ENCODE peak calls at places on chromosomes 13 and 19, in four cellular contexts. R is natural killer cell, T is lung, P is nephron progenitor cell. A is an unnamed sample.
A peak's percentile ranks its signal among the peaks of the same experiment; 100 is the strongest.

GRCh38 chr19:30421571-30421970 is 49.4 kb downstream of the ZNF536 start:
- DNase-seq in R (no peak), P (no peak), T (no peak), A (no peak)

GRCh38 chr19:4060621-4061177 is 6.0 kb downstream of the ZBTB7A start:
- DNase-seq in R (no peak), T (no peak), P (no peak), A (no peak)

GRCh38 chr13:80011448-80012212 is 329.3 kb downstream of the SPRY2 start:
- DNase-seq in P (no peak), T (no peak), R (no peak), A (no peak)

GRCh38 chr13:31670831-31671617 is 68.3 kb upstream of the RXFP2 start:
- DNase-seq in R (no peak), P (no peak), T (no peak), A (no peak)

GRCh38 chr13:95858286-95859075 is 181.5 kb downstream of the DNAJC3 start:
- DNase-seq in T (no peak), P (no peak), R (no peak), A (no peak)

GRCh38 chr19:29849234-29849633 is 37.4 kb downstream of the CCNE1 start:
- DNase-seq in P (no peak), T (no peak), R (no peak), A (no peak)

GRCh38 chr19:52786078-52786463 is 520 bp downstream of the ZNF600 start:
- DNase-seq in R (no peak), P (peak; percentile 14), T (no peak), A (no peak)

GRCh38 chr19:50728084-50728737 is 5.0 kb downstream of the CLEC11A start:
- DNase-seq in R (no peak), P (peak; percentile 97), T (no peak), A (peak; percentile 39)

GRCh38 chr13:38530492-38530891 is 156.4 kb upstream of the FREM2 start:
- DNase-seq in P (no peak), T (no peak), R (no peak), A (no peak)

GRCh38 chr13:40581277-40581579 is 85.2 kb downstream of the FOXO1 start:
- DNase-seq in R (no peak), P (no peak), T (no peak), A (no peak)

GRCh38 chr19:33350538-33351309 is 22.8 kb upstream of the CEBPG start:
- DNase-seq in P (no peak), R (no peak), T (no peak), A (no peak)

GRCh38 chr13:110001622-110002275 is 215.4 kb upstream of the IRS2 start:
- DNase-seq in T (no peak), P (no peak), R (no peak), A (no peak)

GRCh38 chr13:27406178-27406939 is 18.1 kb upstream of the GTF3A start:
- DNase-seq in P (no peak), R (no peak), T (no peak), A (no peak)

GRCh38 chr13:114064516-114065140 is 67.8 kb downstream of the RASA3 start:
- DNase-seq in R (no peak), P (no peak), T (no peak), A (no peak)

GRCh38 chr13:46905249-46905648 is 8.4 kb upstream of the HTR2A start:
- DNase-seq in R (no peak), T (no peak), P (no peak), A (peak; percentile 4)

DNA sequence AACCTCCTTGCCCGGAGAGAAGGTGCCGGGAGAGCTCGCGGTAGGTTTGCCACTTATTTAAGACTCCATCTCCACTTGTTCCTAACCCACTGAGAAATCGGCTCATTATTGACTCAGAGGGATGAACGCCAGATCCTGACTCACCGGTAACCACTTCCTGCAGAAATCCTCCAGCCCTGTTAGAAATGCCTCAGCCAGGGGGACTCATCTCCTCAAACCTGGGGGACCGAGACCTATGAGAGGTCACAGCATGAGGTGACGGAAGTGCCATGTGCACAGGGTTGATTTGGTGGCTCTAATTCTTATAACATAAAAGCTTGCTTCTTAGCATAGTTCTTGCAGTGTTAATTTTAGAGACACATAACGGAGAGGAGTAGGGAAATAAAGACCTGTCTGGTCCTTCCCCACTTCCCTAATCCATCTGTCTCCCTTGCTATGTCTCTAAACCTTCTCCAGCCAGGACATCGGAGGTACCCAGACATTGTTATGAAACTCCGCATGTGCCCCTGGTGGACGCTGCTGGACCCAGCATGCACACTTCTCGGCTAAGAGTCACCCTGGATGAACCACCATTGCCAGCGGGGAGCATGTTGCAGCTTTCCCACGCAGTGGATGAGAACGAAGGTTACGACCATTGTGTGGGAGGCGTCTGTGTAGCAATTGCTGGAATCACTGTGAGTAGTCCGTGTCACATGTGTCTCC is 158.9 kb downstream of the EFNB2 start:
- DNase-seq in R (no peak), T (peak; percentile 66), P (no peak), A (peak; percentile 84)
- TF ChIP-seq CTCF in R (no peak), T (no peak), P (no peak), A (no peak)

DNA sequence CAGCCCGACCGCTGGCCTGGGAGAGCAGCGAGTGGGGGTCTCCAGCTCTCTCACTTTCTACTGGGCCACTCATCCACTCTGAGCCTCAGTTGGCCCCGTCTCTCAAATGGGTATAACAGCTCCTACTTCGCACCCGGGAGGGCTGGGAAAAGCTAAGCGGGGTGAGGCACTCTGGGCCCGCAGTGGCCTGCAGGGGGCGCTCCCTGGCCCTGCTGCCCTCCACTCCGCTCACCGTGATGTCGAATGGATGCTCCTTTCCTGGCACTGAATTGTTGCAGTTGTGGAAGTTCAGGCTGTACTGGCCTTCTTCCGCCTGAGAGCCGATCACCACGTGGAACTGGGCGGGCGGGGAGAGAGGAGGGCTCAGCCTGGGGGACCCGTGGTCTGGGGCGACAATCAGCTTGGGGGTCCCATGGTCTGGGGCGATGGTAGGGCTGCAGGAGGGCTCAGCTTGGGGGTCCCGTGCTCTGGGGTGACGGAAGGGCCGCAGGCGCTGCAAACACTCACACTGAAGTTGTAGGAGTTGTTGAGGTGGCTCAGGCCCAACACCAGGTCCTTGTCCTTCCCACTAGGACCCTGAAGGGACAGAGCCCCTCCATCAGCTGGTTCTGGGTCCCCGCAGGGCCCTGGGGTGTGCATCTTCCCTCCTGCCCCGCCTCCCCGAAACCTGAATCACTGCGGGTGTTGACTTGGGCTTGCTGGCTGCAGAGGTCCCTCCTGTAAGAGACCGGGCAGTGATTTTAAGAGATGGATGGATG is 3.9 kb downstream of the GPR108 start:
- DNase-seq in T (peak; percentile 28), P (no peak), R (no peak), A (no peak)
- TF ChIP-seq CTCF in T (no peak), P (no peak), R (no peak), A (peak; percentile 32)

GRCh38 chr13:78660130-78660857 is 1.3 kb upstream of the OBI1 start:
- DNase-seq in T (no peak), R (peak; percentile 17), P (no peak), A (no peak)
- TF ChIP-seq CTCF in T (no peak), R (no peak), P (no peak), A (no peak)

GRCh38 chr19:8391274-8392016 is 1.3 kb downstream of the RAB11B start:
- DNase-seq in R (no peak), T (no peak), P (no peak), A (no peak)
- TF ChIP-seq CTCF in R (no peak), T (no peak), P (no peak), A (no peak)

DNA sequence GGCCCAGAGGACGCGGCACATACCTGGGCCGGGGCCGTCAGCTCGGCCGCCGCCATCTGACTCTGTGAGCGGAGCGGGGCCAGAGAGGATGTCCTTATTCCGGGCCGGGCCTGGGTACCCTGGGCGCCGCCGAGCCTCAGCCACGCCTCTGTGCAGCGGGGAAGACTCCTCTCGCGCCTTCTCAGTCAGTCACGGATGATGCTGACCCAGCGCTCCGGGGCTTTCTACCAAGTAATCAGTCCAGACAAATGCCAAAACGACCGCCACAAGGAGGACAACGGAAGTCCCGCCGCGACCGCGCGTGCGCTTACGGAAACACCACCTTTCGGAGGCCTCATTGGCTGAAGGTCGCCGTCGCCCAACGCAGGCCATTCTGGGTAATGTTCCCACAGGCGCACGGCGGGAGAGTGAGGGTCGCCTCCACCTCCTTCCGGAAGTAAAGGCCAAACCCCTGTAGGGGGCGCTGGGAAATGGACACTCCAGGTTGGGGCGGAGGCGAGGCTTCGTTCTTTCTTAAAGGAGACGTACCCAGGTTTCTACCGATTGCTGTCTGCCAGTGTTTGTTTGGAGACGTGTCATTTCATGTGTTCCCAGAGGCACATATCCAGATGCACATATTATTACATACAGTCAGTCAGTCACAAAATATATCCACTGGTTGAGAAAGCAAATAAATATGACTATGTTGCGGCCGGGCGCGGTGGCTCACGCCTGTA is at the start of gene ZNF256:
- DNase-seq in R (peak; percentile 80), P (peak; percentile 91), T (peak; percentile 95), A (peak; percentile 77)
- TF ChIP-seq CTCF in R (peak; percentile 53), P (peak; percentile 48), T (peak; percentile 45), A (peak; percentile 75)

GRCh38 chr19:42132030-42132628 is at the start of gene POU2F2:
- DNase-seq in T (peak; percentile 30), P (no peak), R (peak; percentile 75), A (no peak)
- TF ChIP-seq CTCF in T (no peak), P (no peak), R (no peak), A (no peak)

GRCh38 chr19:2199215-2199614 is 35.5 kb downstream of the DOT1L start:
- DNase-seq in R (no peak), P (peak; percentile 55), T (no peak), A (no peak)
- TF ChIP-seq CTCF in R (no peak), P (peak; percentile 54), T (no peak), A (peak; percentile 31)

GRCh38 chr19:48646912-48647216 is 877 bp upstream of the CA11 start:
- DNase-seq in R (no peak), P (no peak), T (no peak), A (no peak)

GRCh38 chr19:48648134-48648533 is 2.1 kb upstream of the CA11 start:
- DNase-seq in T (no peak), R (no peak), P (no peak), A (no peak)

GRCh38 chr19:48644839-48645651 is 942 bp downstream of the CA11 start:
- DNase-seq in P (peak; percentile 74), T (peak; percentile 80), R (peak; percentile 61), A (no peak)

GRCh38 chr19:48645652-48646191 is at the start of gene CA11:
- DNase-seq in R (no peak), P (no peak), T (no peak), A (no peak)

GRCh38 chr19:48646192-48646911 is 365 bp upstream of the CA11 start:
- DNase-seq in T (peak; percentile 90), R (peak; percentile 88), P (peak; percentile 92), A (no peak)
- TF ChIP-seq CTCF in T (peak; percentile 87), R (peak; percentile 75), P (peak; percentile 76), A (peak; percentile 97)

GRCh38 chr13:97577026-97577425 is 143.1 kb downstream of the RAP2A start:
- DNase-seq in T (no peak), R (no peak), P (no peak), A (no peak)

GRCh38 chr13:97573011-97573410 is 139.0 kb downstream of the RAP2A start:
- DNase-seq in R (no peak), P (no peak), T (no peak), A (no peak)

GRCh38 chr13:97574926-97575325 is 141.0 kb downstream of the RAP2A start:
- DNase-seq in P (no peak), R (no peak), T (no peak), A (no peak)
- TF ChIP-seq CTCF in P (peak; percentile 30), R (no peak), T (no peak), A (peak; percentile 57)

A was measured in kidney epithelial cell.